ENCODE peak calls at places on chromosome 4, in ten cellular contexts. V is mammary epithelial cell; B is AG10803; O is HFF-Myc; T is CD4-positive, alpha-beta T cell; U is CD8-positive, alpha-beta T cell; D is cardiac muscle cell; M is gastrocnemius medialis; P is fibroblast of pulmonary artery; S is uterus. C is an unnamed sample.

GRCh38 chr4:74014332-74014731 is 15.9 kb upstream of the CXCL5 start:
- DNase-seq in V (no peak), B (no peak), O (no peak), T (no peak), U (no peak), D (no peak), M (no peak), P (peak), S (no peak), C (no peak)

GRCh38 chr4:164731827-164732474 is 22.0 kb upstream of the SMIM31 start:
- DNase-seq in V (peak), B (peak), O (peak), T (peak), U (peak), D (peak), M (peak), P (peak), S (peak), C (peak)

GRCh38 chr4:91220315-91220714 is 1083.5 kb upstream of the GRID2 start:
- DNase-seq in V (no peak), B (no peak), O (no peak), T (no peak), U (no peak), D (no peak), M (no peak), P (no peak), S (no peak), C (no peak)

GRCh38 chr4:47835489-47835888 is 2.4 kb downstream of the CORIN start:
- DNase-seq in V (no peak), B (peak), O (no peak), T (no peak), U (no peak), D (no peak), M (no peak), P (no peak), S (no peak), C (no peak)

GRCh38 chr4:67909910-67910905 is 26.4 kb upstream of the TMPRSS11D start:
- DNase-seq in V (peak), B (peak), O (no peak), T (no peak), U (no peak), D (peak), M (no peak), P (peak), S (no peak), C (no peak)

GRCh38 chr4:2354127-2354526 is 64.3 kb downstream of the ZFYVE28 start:
- DNase-seq in V (no peak), B (no peak), O (no peak), T (peak), U (peak), D (no peak), M (no peak), P (peak), S (no peak), C (no peak)

GRCh38 chr4:100679926-100680325 is 162.1 kb upstream of the EMCN start:
- DNase-seq in V (no peak), B (no peak), O (no peak), T (no peak), U (no peak), D (no peak), M (no peak), P (no peak), S (no peak), C (no peak)

GRCh38 chr4:41339812-41340809 is 83.4 kb downstream of the UCHL1 start:
- DNase-seq in V (no peak), B (peak), O (peak), T (no peak), U (no peak), D (no peak), M (no peak), P (peak), S (no peak), C (peak)

GRCh38 chr4:100849319-100849718 is 331.5 kb upstream of the EMCN start:
- DNase-seq in V (no peak), B (no peak), O (no peak), T (no peak), U (no peak), D (peak), M (no peak), P (no peak), S (no peak), C (no peak)

GRCh38 chr4:183333983-183334382 is 11.8 kb upstream of the CLDN24 start:
- DNase-seq in V (peak), B (no peak), O (no peak), T (no peak), U (no peak), D (no peak), M (no peak), P (no peak), S (no peak), C (no peak)

GRCh38 chr4:74428278-74428677 is 16.7 kb upstream of the AREG start:
- DNase-seq in V (peak), B (no peak), O (no peak), T (no peak), U (no peak), D (no peak), M (no peak), P (peak), S (no peak), C (no peak)

GRCh38 chr4:156596026-156596425 is 375.6 kb downstream of the PDGFC start:
- DNase-seq in V (no peak), B (peak), O (no peak), T (no peak), U (no peak), D (no peak), M (no peak), P (peak), S (no peak), C (no peak)

GRCh38 chr4:15244354-15244753 is 183.5 kb upstream of the C1QTNF7 start:
- DNase-seq in V (peak), B (peak), O (no peak), T (no peak), U (no peak), D (no peak), M (no peak), P (no peak), S (no peak), C (no peak)

DNA sequence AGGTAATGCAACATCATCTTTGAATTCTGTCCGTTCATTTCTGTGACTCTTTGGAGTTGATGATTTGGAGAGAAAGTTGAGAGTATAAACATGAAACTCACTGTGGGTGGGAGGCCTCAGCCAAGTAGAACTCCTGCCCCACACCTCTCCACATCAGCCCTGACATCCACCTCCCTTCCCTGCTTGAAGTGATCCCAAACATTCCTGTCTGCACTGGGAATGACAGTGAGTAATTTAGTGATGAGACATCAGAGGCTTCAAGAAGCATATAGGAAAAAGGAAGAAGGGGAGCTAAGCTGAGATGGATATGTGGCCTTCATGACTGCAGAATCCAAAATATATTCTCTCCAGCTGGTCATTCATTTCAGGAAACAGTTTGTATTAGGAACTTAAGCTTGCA is 151.8 kb downstream of the SPATA18 start:
- DNase-seq in V (no peak), B (no peak), O (no peak), T (no peak), U (no peak), D (no peak), M (no peak), P (no peak), S (no peak), C (no peak)
- TF ChIP-seq CTCF in V (no peak), B (no peak), O (no peak), T (no peak), U (no peak), D (no peak), M (no peak), P (no peak), S (no peak), C (no peak)

GRCh38 chr4:39255266-39255665 is 72.9 kb downstream of the WDR19 start:
- DNase-seq in V (peak), B (peak), O (peak), T (no peak), U (no peak), D (no peak), M (no peak), P (peak), S (no peak), C (no peak)
- TF ChIP-seq CTCF in V (peak), B (peak), O (peak), T (no peak), U (no peak), D (peak), M (no peak), P (peak), S (no peak), C (no peak)

GRCh38 chr4:121656269-121656641 is 40.5 kb downstream of the ANXA5 start:
- DNase-seq in V (peak), B (peak), O (peak), T (no peak), U (no peak), D (peak), M (no peak), P (peak), S (peak), C (peak)
- TF ChIP-seq CTCF in V (peak), B (peak), O (peak), T (no peak), U (no peak), D (peak), M (no peak), P (peak), S (no peak), C (peak)

GRCh38 chr4:13955551-13955950 is 328.0 kb upstream of the BOD1L1 start:
- DNase-seq in V (no peak), B (no peak), O (no peak), T (no peak), U (no peak), D (no peak), M (no peak), P (no peak), S (no peak), C (no peak)

GRCh38 chr4:13947921-13948320 is 320.4 kb upstream of the BOD1L1 start:
- DNase-seq in V (no peak), B (no peak), O (no peak), T (no peak), U (no peak), D (no peak), M (no peak), P (no peak), S (no peak), C (no peak)

GRCh38 chr4:13956947-13957346 is 329.4 kb upstream of the BOD1L1 start:
- DNase-seq in V (no peak), B (no peak), O (no peak), T (no peak), U (no peak), D (no peak), M (no peak), P (no peak), S (no peak), C (no peak)

GRCh38 chr4:13950491-13950890 is 323.0 kb upstream of the BOD1L1 start:
- DNase-seq in V (no peak), B (no peak), O (no peak), T (no peak), U (no peak), D (no peak), M (no peak), P (no peak), S (no peak), C (no peak)

GRCh38 chr4:13953083-13953482 is 325.6 kb upstream of the BOD1L1 start:
- DNase-seq in V (no peak), B (no peak), O (no peak), T (no peak), U (no peak), D (no peak), M (no peak), P (no peak), S (no peak), C (no peak)
- TF ChIP-seq CTCF in V (peak), B (no peak), O (no peak), T (no peak), U (no peak), D (no peak), M (no peak), P (no peak), S (no peak), C (no peak)

GRCh38 chr4:55948726-55949479 is at the start of gene CEP135:
- DNase-seq in V (peak), B (peak), O (peak), T (peak), U (peak), D (peak), M (peak), P (peak), S (peak), C (peak)
- TF ChIP-seq CTCF in V (peak), B (peak), O (peak), T (peak), U (peak), D (peak), M (peak), P (peak), S (peak), C (peak)

GRCh38 chr4:155208258-155209054 is at the start of gene NPY2R:
- DNase-seq in V (no peak), B (no peak), O (no peak), T (no peak), U (no peak), D (peak), M (no peak), P (no peak), S (no peak), C (peak)
- TF ChIP-seq CTCF in V (no peak), B (no peak), O (no peak), T (no peak), U (no peak), D (no peak), M (no peak), P (no peak), S (no peak), C (peak)

GRCh38 chr4:108272046-108272445 is 103.3 kb upstream of the LEF1 start:
- DNase-seq in V (no peak), B (no peak), O (no peak), T (no peak), U (no peak), D (no peak), M (no peak), P (no peak), S (no peak), C (no peak)

GRCh38 chr4:108276690-108277089 is 108.0 kb upstream of the LEF1 start:
- DNase-seq in V (no peak), B (no peak), O (no peak), T (no peak), U (no peak), D (no peak), M (no peak), P (no peak), S (no peak), C (no peak)

GRCh38 chr4:108272566-108272965 is 103.8 kb upstream of the LEF1 start:
- DNase-seq in V (peak), B (peak), O (no peak), T (no peak), U (no peak), D (no peak), M (no peak), P (no peak), S (no peak), C (no peak)

GRCh38 chr4:108270466-108271450 is 102.0 kb upstream of the LEF1 start:
- DNase-seq in V (peak), B (peak), O (peak), T (no peak), U (no peak), D (no peak), M (no peak), P (peak), S (no peak), C (no peak)
- TF ChIP-seq CTCF in V (no peak), B (no peak), O (no peak), T (no peak), U (no peak), D (no peak), M (no peak), P (no peak), S (no peak), C (no peak)

GRCh38 chr4:173990126-173990878 is 293.2 kb downstream of the FBXO8 start:
- DNase-seq in V (peak), B (peak), O (peak), T (no peak), U (no peak), D (peak), M (no peak), P (peak), S (no peak), C (peak)
- TF ChIP-seq CTCF in V (peak), B (peak), O (peak), T (no peak), U (no peak), D (peak), M (no peak), P (peak), S (peak), C (peak)